ENCODE peak calls at places on chromosomes 5 and 9, in nine cellular contexts. V is H1, L is GM12878, R is pancreas, D is neural progenitor cell, H is A549, N is brain microvascular endothelial cell, T is cardiac muscle cell, Y is choroid plexus epithelial cell. W is an unnamed sample.

GRCh38 chr5:149887622-149888183 is 56.9 kb downstream of the PDE6A start:
- DNase-seq in V (no peak), L (no peak), R (no peak), D (no peak), H (peak), N (peak), T (peak), Y (peak), W (no peak)

GRCh38 chr5:56638768-56639238 is 176.5 kb upstream of the MAP3K1 start:
- DNase-seq in V (no peak), L (no peak), R (no peak), D (no peak), H (no peak), N (no peak), T (no peak), Y (no peak), W (no peak)

GRCh38 chr5:14397717-14398116 is 183.9 kb upstream of the OTULINL start:
- DNase-seq in V (no peak), L (no peak), R (no peak), D (no peak), H (no peak), N (peak), T (no peak), Y (peak), W (peak)

GRCh38 chr5:81750308-81751008 is 439 bp downstream of the SSBP2 start:
- DNase-seq in V (no peak), L (no peak), R (peak), D (peak), H (no peak), N (no peak), T (peak), Y (no peak), W (no peak)

GRCh38 chr5:154653764-154654483 is 101.3 kb upstream of the LARP1 start:
- DNase-seq in V (no peak), L (no peak), R (no peak), D (no peak), H (no peak), N (no peak), T (no peak), Y (peak), W (no peak)

GRCh38 chr5:81420039-81420667 is 26.2 kb upstream of the ACOT12 start:
- DNase-seq in V (no peak), L (no peak), R (no peak), D (no peak), H (peak), N (peak), T (no peak), Y (peak), W (no peak)

GRCh38 chr5:169299146-169299545 is 1.8 kb downstream of the SLIT3 start:
- DNase-seq in V (no peak), L (no peak), R (no peak), D (no peak), H (peak), N (no peak), T (no peak), Y (no peak), W (no peak)

GRCh38 chr9:34084562-34084961 is 35.9 kb upstream of the UBAP2 start:
- DNase-seq in V (no peak), L (no peak), R (no peak), D (no peak), H (no peak), N (no peak), T (no peak), Y (peak), W (no peak)

GRCh38 chr5:6427689-6428088 is 21.0 kb upstream of the UBE2QL1 start:
- DNase-seq in V (no peak), L (no peak), R (no peak), D (no peak), H (no peak), N (no peak), T (no peak), Y (no peak), W (no peak)

GRCh38 chr5:134647750-134648424 is 698 bp upstream of the SEC24A start:
- DNase-seq in V (no peak), L (peak), R (no peak), D (no peak), H (no peak), N (no peak), T (no peak), Y (peak), W (no peak)

GRCh38 chr9:136546697-136547481 is 1.0 kb upstream of the NOTCH1 start:
- DNase-seq in V (peak), L (no peak), R (peak), D (peak), H (peak), N (peak), T (peak), Y (peak), W (peak)

GRCh38 chr9:112046181-112046580 is 128.9 kb downstream of the SUSD1 start:
- DNase-seq in V (no peak), L (no peak), R (no peak), D (no peak), H (peak), N (no peak), T (no peak), Y (peak), W (no peak)

GRCh38 chr9:113876806-113877236 is 712 bp downstream of the ZNF618 start:
- DNase-seq in V (no peak), L (no peak), R (no peak), D (peak), H (no peak), N (no peak), T (peak), Y (peak), W (no peak)

GRCh38 chr5:103035701-103036100 is 84.2 kb downstream of the GIN1 start:
- DNase-seq in V (no peak), L (no peak), R (no peak), D (no peak), H (no peak), N (no peak), T (no peak), Y (no peak), W (no peak)

GRCh38 chr9:14654932-14655331 is 38.3 kb downstream of the ZDHHC21 start:
- DNase-seq in V (no peak), L (no peak), R (no peak), D (no peak), H (peak), N (no peak), T (no peak), Y (peak), W (no peak)

GRCh38 chr5:181265092-181265671 is 4.2 kb upstream of the TRIM52 start:
- DNase-seq in V (peak), L (no peak), R (no peak), D (peak), H (no peak), N (no peak), T (no peak), Y (no peak), W (no peak)

GRCh38 chr5:179864686-179865085 is 6.1 kb upstream of the MRNIP start:
- DNase-seq in V (no peak), L (no peak), R (peak), D (no peak), H (no peak), N (no peak), T (no peak), Y (no peak), W (no peak)

GRCh38 chr5:10653033-10653432 is 89.2 kb downstream of the ANKRD33B start:
- DNase-seq in V (no peak), L (no peak), R (no peak), D (no peak), H (no peak), N (no peak), T (no peak), Y (no peak), W (no peak)

GRCh38 chr5:2155556-2155955 is 272.8 kb upstream of the IRX4 start:
- DNase-seq in V (no peak), L (no peak), R (no peak), D (no peak), H (no peak), N (no peak), T (no peak), Y (no peak), W (no peak)

GRCh38 chr9:18195223-18195622 is 278.7 kb upstream of the ADAMTSL1 start:
- DNase-seq in V (no peak), L (no peak), R (no peak), D (no peak), H (no peak), N (no peak), T (no peak), Y (no peak), W (no peak)

GRCh38 chr5:143671644-143672569 is 140.1 kb upstream of the HMHB1 start:
- DNase-seq in V (no peak), L (no peak), R (no peak), D (no peak), H (no peak), N (no peak), T (no peak), Y (no peak), W (no peak)

GRCh38 chr9:81578606-81579005 is 110.7 kb downstream of the TLE1 start:
- DNase-seq in V (no peak), L (no peak), R (no peak), D (no peak), H (no peak), N (no peak), T (no peak), Y (peak), W (no peak)

GRCh38 chr5:124841829-124842712 is 95.6 kb upstream of the ZNF608 start:
- DNase-seq in V (no peak), L (no peak), R (no peak), D (no peak), H (no peak), N (no peak), T (no peak), Y (peak), W (peak)

GRCh38 chr9:105620996-105621395 is 41.3 kb upstream of the TAL2 start:
- DNase-seq in V (no peak), L (no peak), R (no peak), D (no peak), H (no peak), N (no peak), T (no peak), Y (no peak), W (no peak)

GRCh38 chr9:137534256-137535119 is 15.7 kb downstream of the PNPLA7 start:
- DNase-seq in V (no peak), L (no peak), R (no peak), D (peak), H (peak), N (peak), T (peak), Y (peak), W (peak)

GRCh38 chr9:20790721-20791120 is 106.7 kb downstream of the FOCAD start:
- DNase-seq in V (no peak), L (no peak), R (no peak), D (no peak), H (no peak), N (no peak), T (no peak), Y (no peak), W (no peak)

GRCh38 chr9:137731216-137731946 is 112.6 kb downstream of the EHMT1 start:
- DNase-seq in V (no peak), L (no peak), R (no peak), D (no peak), H (no peak), N (no peak), T (no peak), Y (no peak), W (no peak)

GRCh38 chr9:19232830-19233194 is 2.3 kb downstream of the DENND4C start:
- DNase-seq in V (no peak), L (peak), R (no peak), D (no peak), H (no peak), N (peak), T (no peak), Y (peak), W (peak)

GRCh38 chr5:178211095-178212048 is 7.0 kb downstream of the HNRNPAB start:
- DNase-seq in V (no peak), L (no peak), R (no peak), D (no peak), H (no peak), N (no peak), T (no peak), Y (no peak), W (no peak)

GRCh38 chr5:36090033-36090432 is 23.4 kb upstream of the UGT3A2 start:
- DNase-seq in V (peak), L (no peak), R (no peak), D (peak), H (peak), N (peak), T (peak), Y (peak), W (peak)

GRCh38 chr9:130696996-130697395 is 3.4 kb downstream of the EXOSC2 start:
- DNase-seq in V (no peak), L (no peak), R (no peak), D (no peak), H (no peak), N (no peak), T (no peak), Y (no peak), W (no peak)

GRCh38 chr9:87285183-87285582 is 212.5 kb upstream of the DAPK1 start:
- DNase-seq in V (no peak), L (no peak), R (no peak), D (no peak), H (no peak), N (peak), T (peak), Y (peak), W (peak)

GRCh38 chr9:34987160-34988040 is 2.1 kb upstream of the DNAJB5 start:
- DNase-seq in V (no peak), L (no peak), R (no peak), D (no peak), H (no peak), N (no peak), T (no peak), Y (no peak), W (no peak)

GRCh38 chr9:120929392-120929791 is 2.8 kb upstream of the TRAF1 start:
- DNase-seq in V (no peak), L (no peak), R (no peak), D (no peak), H (no peak), N (no peak), T (no peak), Y (no peak), W (no peak)

GRCh38 chr9:120928015-120928719 is 1.6 kb upstream of the TRAF1 start:
- DNase-seq in V (peak), L (no peak), R (peak), D (peak), H (no peak), N (no peak), T (no peak), Y (no peak), W (no peak)

GRCh38 chr9:120926397-120926928 is at the start of gene TRAF1:
- DNase-seq in V (no peak), L (no peak), R (no peak), D (no peak), H (peak), N (no peak), T (no peak), Y (no peak), W (no peak)

GRCh38 chr9:120927125-120928014 is 774 bp upstream of the TRAF1 start:
- DNase-seq in V (no peak), L (no peak), R (no peak), D (no peak), H (no peak), N (no peak), T (no peak), Y (no peak), W (no peak)

GRCh38 chr9:120928720-120929389 is 2.3 kb upstream of the TRAF1 start:
- DNase-seq in V (peak), L (no peak), R (peak), D (peak), H (peak), N (no peak), T (peak), Y (peak), W (no peak)
- TF ChIP-seq CTCF in V (no peak), L (no peak), R (no peak), D (no peak), H (no peak), N (no peak), T (peak), Y (no peak), W (no peak)

GRCh38 chr9:89387970-89388867 is 69.9 kb downstream of the SECISBP2 start:
- DNase-seq in V (no peak), L (no peak), R (no peak), D (no peak), H (peak), N (peak), T (no peak), Y (peak), W (no peak)
- TF ChIP-seq CTCF in V (no peak), L (no peak), R (no peak), D (no peak), H (no peak), N (no peak), T (no peak), Y (no peak), W (no peak)

DNA sequence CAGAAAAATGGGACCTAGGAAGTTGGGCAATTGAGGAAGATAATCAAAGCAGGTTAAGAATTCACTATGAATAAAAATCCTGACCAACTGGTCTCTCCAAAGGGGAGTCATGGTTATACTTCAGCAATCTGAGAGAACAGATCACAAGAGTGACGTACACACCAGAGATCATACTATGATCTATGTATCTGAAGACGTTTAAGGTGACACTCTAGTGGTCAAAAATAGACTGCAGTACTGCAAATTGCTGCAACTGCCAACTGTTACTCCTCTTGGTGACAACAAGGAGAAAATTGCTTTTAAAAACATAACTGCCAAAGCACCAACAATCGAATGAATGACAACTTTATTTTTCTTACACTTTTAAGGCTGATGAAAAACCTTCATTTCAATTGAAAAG is 4.9 kb downstream of the AK6 start:
- DNase-seq in V (no peak), L (no peak), R (no peak), D (no peak), H (peak), N (peak), T (no peak), Y (peak), W (no peak)
- TF ChIP-seq CTCF in V (no peak), L (peak), R (peak), D (peak), H (peak), N (peak), T (peak), Y (peak), W (peak)

GRCh38 chr9:4739587-4740372 is 1.2 kb downstream of the AK3 start:
- DNase-seq in V (no peak), L (no peak), R (no peak), D (no peak), H (no peak), N (no peak), T (no peak), Y (peak), W (no peak)
- TF ChIP-seq CTCF in V (no peak), L (no peak), R (no peak), D (no peak), H (no peak), N (no peak), T (peak), Y (peak), W (no peak)

DNA sequence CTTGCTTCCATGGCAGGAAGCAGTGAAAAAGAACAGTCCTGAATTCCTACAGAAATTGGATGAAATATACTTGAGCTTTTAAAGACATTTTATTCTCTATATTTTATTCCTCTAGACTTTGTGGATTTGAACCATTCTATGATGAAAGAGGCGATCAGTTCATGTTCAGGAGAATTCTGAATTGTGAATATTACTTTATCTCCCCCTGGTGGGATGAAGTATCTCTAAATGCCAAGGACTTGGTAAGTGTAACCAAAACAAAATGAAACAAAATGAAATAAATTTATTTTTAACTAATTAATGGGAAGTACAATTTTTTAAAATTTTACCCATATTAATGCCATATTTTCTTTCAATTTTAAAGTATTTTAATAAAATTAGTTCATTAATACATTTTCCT is 34.1 kb downstream of the STARD4 start:
- DNase-seq in V (no peak), L (no peak), R (no peak), D (no peak), H (no peak), N (no peak), T (no peak), Y (peak), W (no peak)
- TF ChIP-seq CTCF in V (no peak), L (no peak), R (no peak), D (peak), H (no peak), N (peak), T (peak), Y (no peak), W (no peak)

DNA sequence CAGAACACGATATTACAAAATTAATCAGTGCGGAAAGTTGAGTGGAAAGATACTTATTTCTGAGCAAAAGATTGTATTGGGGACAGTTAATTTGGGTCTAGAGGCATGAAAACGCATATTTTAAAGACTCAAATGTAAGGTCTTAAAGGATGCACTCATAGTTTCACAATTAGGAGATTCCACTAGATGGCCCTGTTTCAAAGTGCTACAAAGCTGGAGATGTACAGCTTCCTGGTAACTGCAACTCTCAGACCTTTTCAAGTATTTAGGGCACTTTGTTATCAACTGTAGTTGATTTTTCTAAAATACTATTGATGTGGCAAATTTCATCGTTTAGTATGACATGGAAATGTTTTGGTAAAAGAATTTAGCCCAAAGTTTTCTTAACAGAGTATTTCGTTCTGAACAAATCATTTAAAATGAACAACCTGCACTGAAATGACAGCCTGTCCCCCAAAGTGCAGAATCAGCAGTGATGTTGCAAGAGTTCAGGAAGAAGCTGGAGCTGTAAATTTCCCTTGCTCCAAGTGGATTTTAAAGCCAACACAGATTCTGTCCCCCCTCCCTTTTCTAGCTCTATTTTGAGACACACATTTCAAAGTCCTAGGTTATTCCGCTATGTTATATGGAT is 16.2 kb upstream of the NDUFB6 start:
- DNase-seq in V (no peak), L (no peak), R (no peak), D (peak), H (peak), N (peak), T (peak), Y (peak), W (no peak)
- TF ChIP-seq CTCF in V (no peak), L (peak), R (peak), D (peak), H (peak), N (peak), T (peak), Y (peak), W (peak)

DNA sequence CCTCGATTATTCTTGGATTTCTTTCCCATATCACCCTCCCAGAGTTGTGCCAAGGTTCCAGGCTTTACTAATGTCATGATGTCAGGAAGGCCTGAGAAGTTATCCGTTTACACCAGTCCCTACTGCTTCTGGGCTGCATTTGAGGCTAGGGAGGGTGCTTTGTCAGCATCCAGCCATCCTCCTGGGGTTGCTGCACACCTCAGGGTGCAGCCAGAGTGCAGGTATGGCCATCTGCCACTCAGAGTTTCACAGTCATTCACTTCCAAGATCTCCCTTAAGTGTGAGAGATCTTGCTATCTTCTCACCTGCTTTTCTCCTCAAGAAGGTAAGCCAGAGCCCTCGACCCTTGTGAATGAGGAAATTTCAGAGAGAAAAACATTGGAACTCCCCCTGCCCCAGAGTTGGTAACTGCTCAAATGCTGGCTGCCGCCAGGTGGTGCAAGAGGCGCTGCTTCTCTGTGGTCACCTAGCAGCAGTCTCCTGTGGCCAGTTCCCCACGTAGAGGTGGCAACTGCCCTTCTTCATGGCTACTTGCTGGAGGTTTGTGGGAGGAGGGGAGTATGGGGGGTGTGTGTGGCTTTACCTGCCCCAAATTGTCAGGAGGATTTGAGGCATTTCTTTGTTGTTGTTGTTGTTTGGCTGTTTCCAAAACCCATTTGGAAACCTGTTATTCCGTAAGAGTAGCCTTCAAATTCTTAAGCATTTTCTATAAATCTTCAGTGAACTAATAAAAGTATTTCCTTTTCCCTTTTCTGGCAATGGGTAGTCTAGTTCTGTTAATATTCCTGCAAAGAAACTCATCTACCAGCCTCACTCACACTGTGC is 259.6 kb upstream of the DMRT1 start:
- DNase-seq in V (peak), L (no peak), R (peak), D (peak), H (peak), N (no peak), T (peak), Y (peak), W (no peak)
- TF ChIP-seq CTCF in V (peak), L (no peak), R (peak), D (peak), H (peak), N (peak), T (peak), Y (peak), W (peak)

W was measured in LNCaP clone FGC.